ENCODE peak calls at places on chromosomes 2 and 18, in eight cellular contexts. W, D, B, T, R, X, U and H are unnamed samples.

GRCh38 chr2:215753808-215754207 is 259.5 kb downstream of the MREG start:
- DNase-seq in T (no peak), W (no peak), R (no peak), D (no peak), U (no peak), B (no peak), X (no peak), H (no peak)

GRCh38 chr2:188974184-188974583 is at the start of gene COL3A1:
- DNase-seq in B (no peak), U (no peak), D (no peak), X (peak; percentile 78), W (no peak), T (no peak), R (no peak), H (peak; percentile 55)

GRCh38 chr18:51195602-51196115 is 1.8 kb downstream of the MEX3C start:
- DNase-seq in D (peak; percentile 18), X (peak; percentile 74), T (no peak), B (peak; percentile 69), W (no peak), R (no peak), U (no peak), H (peak; percentile 59)

GRCh38 chr2:85436836-85437487 is 18.4 kb downstream of the SH2D6 start:
- DNase-seq in R (no peak), D (no peak), B (no peak), X (no peak), T (no peak), W (no peak), U (no peak), H (no peak)

GRCh38 chr2:26968001-26968400 is 2.4 kb upstream of the MAPRE3 start:
- DNase-seq in X (peak; percentile 45), W (peak; percentile 83), T (no peak), U (no peak), D (no peak), B (no peak), R (no peak), H (no peak)

GRCh38 chr2:71681626-71682025 is 228.3 kb downstream of the DYSF start:
- DNase-seq in D (no peak), X (no peak), W (no peak), R (no peak), B (no peak), U (no peak), T (peak; percentile 8), H (no peak)

GRCh38 chr2:166410828-166411472 is 35.2 kb upstream of the SCN9A start:
- DNase-seq in W (peak; percentile 28), U (no peak), R (no peak), B (no peak), T (no peak), D (peak; percentile 58), X (no peak), H (peak; percentile 9)

GRCh38 chr2:99811544-99811943 is 321.7 kb upstream of the REV1 start:
- DNase-seq in B (no peak), W (peak; percentile 33), D (no peak), X (no peak), R (no peak), U (no peak), T (no peak), H (no peak)

GRCh38 chr2:127394464-127394863 is 6.7 kb upstream of the MAP3K2 start:
- DNase-seq in X (no peak), B (no peak), U (no peak), R (no peak), D (no peak), T (no peak), W (no peak), H (no peak)

GRCh38 chr2:19876751-19877150 is 25.0 kb downstream of the TTC32 start:
- DNase-seq in R (no peak), B (no peak), D (no peak), W (no peak), X (no peak), T (no peak), U (no peak), H (peak; percentile 45)

GRCh38 chr2:18149660-18150246 is 271.3 kb downstream of the KCNS3 start:
- DNase-seq in W (no peak), D (peak; percentile 42), X (peak; percentile 69), R (peak; percentile 17), T (no peak), U (no peak), B (no peak), H (peak; percentile 86)

GRCh38 chr2:202847693-202848524 is 23.7 kb downstream of the ICA1L start:
- DNase-seq in R (no peak), U (no peak), T (no peak), W (no peak), X (no peak), D (no peak), B (no peak), H (no peak)

GRCh38 chr2:220275454-220275853 is 648.0 kb downstream of the SLC4A3 start:
- DNase-seq in R (no peak), X (no peak), U (no peak), B (no peak), D (no peak), W (peak; percentile 12), T (no peak), H (no peak)

GRCh38 chr18:23888880-23889279 is 125.7 kb upstream of the TTC39C start:
- DNase-seq in R (no peak), W (no peak), T (no peak), X (no peak), D (no peak), U (no peak), B (no peak), H (no peak)

GRCh38 chr2:40343904-40344303 is 108.0 kb downstream of the SLC8A1 start:
- DNase-seq in T (no peak), D (no peak), R (no peak), B (no peak), W (peak; percentile 64), X (no peak), U (no peak), H (no peak)

GRCh38 chr2:240355001-240355891 is 80.2 kb upstream of the GPC1 start:
- DNase-seq in U (no peak), T (no peak), D (no peak), R (no peak), W (peak; percentile 16), B (no peak), X (no peak), H (peak; percentile 36)

GRCh38 chr2:188142636-188143035 is 149.0 kb upstream of the GULP1 start:
- DNase-seq in W (no peak), D (no peak), T (no peak), X (no peak), B (no peak), R (no peak), U (no peak), H (no peak)

GRCh38 chr2:240599141-240599583 is 12.6 kb downstream of the CAPN10 start:
- DNase-seq in D (no peak), T (no peak), X (no peak), U (no peak), B (no peak), W (no peak), R (no peak), H (no peak)

GRCh38 chr18:27073404-27073830 is 111.7 kb downstream of the CHST9 start:
- DNase-seq in D (no peak), X (no peak), W (no peak), U (no peak), R (no peak), B (no peak), T (no peak), H (no peak)

GRCh38 chr2:18690342-18690741 is 101.0 kb upstream of the NT5C1B start:
- DNase-seq in X (no peak), B (peak; percentile 85), T (no peak), W (no peak), R (no peak), U (no peak), D (peak; percentile 15), H (peak; percentile 11)

DNA sequence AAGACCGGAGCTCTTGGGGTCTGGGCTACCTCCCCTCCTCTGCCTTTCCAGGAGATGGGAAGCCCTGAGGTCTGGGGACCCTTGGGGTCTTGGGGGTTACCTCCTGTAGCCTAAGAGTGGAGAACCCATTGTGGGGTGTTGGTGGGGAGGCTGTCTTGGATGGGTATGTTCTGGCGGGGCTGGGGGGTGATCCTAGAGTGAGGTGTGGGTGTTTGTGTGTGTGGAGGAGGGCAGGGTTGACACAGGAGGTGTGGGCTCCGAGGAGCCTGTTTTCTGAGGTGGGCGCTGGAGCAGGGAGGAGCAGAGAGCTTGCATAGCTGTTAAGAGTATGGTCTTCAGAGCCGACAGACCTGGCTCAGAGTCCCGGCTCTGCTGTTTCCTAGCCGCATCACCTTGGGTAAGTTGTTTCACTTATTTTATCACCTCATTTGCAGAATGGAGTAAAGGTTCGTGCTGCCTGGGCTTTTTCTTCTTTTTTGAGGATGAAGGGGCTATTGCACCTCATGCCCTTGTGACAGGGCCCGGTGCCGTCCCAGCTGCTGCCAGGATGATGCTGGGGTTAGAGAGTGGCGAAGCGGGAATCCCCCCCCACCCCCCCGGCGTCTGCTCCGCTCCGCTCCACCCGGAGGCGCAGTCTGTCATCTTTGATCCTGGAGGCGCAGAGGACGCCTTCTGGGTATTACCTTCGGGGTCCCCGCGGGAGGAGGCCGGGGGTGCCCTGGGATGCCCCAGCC is 17.2 kb downstream of the TET3 start:
- DNase-seq in W (no peak), T (no peak), D (no peak), U (no peak), X (no peak), B (peak; percentile 45), R (no peak), H (no peak)
- H3K4me1 ChIP-seq in W (peaks cover 18% of the 10 kb centered on the region), T (peaks cover 2% of the 10 kb centered on the region), D (peaks cover 7% of the 10 kb centered on the region), U (peaks cover 77% of the 10 kb centered on the region), X (peaks cover 48% of the 10 kb centered on the region), B (peaks cover 4% of the 10 kb centered on the region), R (peaks cover 27% of the 10 kb centered on the region), H (peaks cover 19% of the 10 kb centered on the region)

DNA sequence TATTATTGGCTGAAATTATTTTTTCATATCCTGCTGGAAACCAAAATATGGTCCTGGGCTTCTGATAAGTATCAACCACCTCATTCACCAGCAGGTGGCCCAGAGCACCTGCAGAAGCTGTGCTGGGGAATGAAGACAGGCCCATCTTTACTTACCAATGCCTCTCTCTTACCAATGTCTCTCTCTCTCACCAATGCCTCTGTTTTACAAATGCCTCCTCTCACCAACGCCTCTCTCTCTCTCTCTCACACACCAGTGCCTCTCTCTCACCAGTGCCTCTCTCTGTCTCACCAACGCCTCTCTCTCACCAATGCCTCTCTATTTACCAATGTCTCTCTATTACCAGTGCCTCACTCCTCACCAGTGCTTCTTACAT is 2.3 kb upstream of the MAL start:
- DNase-seq in X (no peak), B (no peak), R (no peak), W (peak; percentile 19), U (peak; percentile 61), D (peak; percentile 6), T (no peak), H (no peak)
- H3K27me3 ChIP-seq in X (peaks cover 34% of the 10 kb centered on the region), B (peaks cover 38% of the 10 kb centered on the region), R (peaks cover 7% of the 10 kb centered on the region), W (peaks cover 33% of the 10 kb centered on the region), U (no peaks in the 10 kb centered on the region), D (no peaks in the 10 kb centered on the region), T (peaks cover 13% of the 10 kb centered on the region), H (peaks cover 4% of the 10 kb centered on the region)

DNA sequence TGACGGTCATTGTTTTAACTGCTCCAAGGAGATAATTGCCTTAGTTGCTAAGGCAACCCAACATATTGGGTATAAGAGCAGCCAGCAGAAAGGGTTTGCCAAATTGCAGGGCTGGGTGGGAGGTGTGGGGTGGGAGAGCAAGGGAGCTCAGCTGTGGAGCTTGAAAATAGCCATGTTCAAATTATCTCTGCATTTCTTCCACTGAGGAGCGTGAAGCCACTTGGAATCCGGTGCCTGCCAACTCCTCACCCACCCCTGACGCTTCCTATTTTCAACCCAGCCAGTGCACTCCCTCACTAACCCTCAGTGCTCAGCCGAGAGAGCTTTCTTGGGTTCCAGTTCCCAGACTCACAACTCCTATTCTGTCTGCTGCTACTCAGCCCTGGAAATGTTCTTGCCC is 60.9 kb downstream of the SETBP1 start:
- DNase-seq in T (no peak), U (no peak), R (no peak), B (no peak), D (no peak), W (no peak), X (no peak), H (no peak)
- H3K4me1 ChIP-seq in T (peaks cover 6% of the 10 kb centered on the region), U (peaks cover 36% of the 10 kb centered on the region), R (no peaks in the 10 kb centered on the region), B (peaks cover 8% of the 10 kb centered on the region), D (no peaks in the 10 kb centered on the region), W (peaks cover 24% of the 10 kb centered on the region), X (peaks cover 24% of the 10 kb centered on the region), H (peaks cover 22% of the 10 kb centered on the region)

GRCh38 chr2:78576409-78576808 is 449.1 kb upstream of the REG3G start:
- DNase-seq in W (no peak), X (no peak), D (no peak), R (no peak), U (no peak), T (no peak), B (no peak), H (no peak)
- H3K27me3 ChIP-seq in W (no peaks in the 10 kb centered on the region), X (no peaks in the 10 kb centered on the region), D (no peaks in the 10 kb centered on the region), R (no peaks in the 10 kb centered on the region), U (no peaks in the 10 kb centered on the region), T (no peaks in the 10 kb centered on the region), B (no peaks in the 10 kb centered on the region), H (no peaks in the 10 kb centered on the region)